ENCODE peak calls at places on chromosomes 6 and 20, in nine cellular contexts. C, H, B, T, W, U, L, G and S are unnamed samples.

GRCh38 chr6:149840345-149841075 is 23.6 kb downstream of the LRP11 start:
- DNase-seq in H (peak), W (peak), T (peak), B (peak), L (peak), U (peak), G (no peak), C (peak), S (no peak)

GRCh38 chr20:47810686-47811347 is 25.5 kb upstream of the SULF2 start:
- DNase-seq in W (no peak), T (no peak), U (no peak), G (no peak), L (no peak), C (no peak), H (no peak), B (no peak), S (no peak)

GRCh38 chr6:37547564-37548061 is 47.9 kb upstream of the CCDC167 start:
- DNase-seq in B (no peak), G (no peak), C (no peak), T (peak), W (peak), L (peak), U (no peak), H (peak), S (no peak)

GRCh38 chr20:44701889-44702288 is 13.3 kb upstream of the CCN5 start:
- DNase-seq in G (no peak), H (no peak), B (no peak), W (no peak), T (no peak), U (no peak), L (no peak), C (no peak), S (no peak)

GRCh38 chr20:52031574-52032303 is 159.8 kb downstream of the ZFP64 start:
- DNase-seq in L (peak), G (no peak), H (no peak), C (no peak), B (no peak), T (peak), W (no peak), U (no peak), S (no peak)

GRCh38 chr20:50655325-50655880 is 35.9 kb downstream of the RIPOR3 start:
- DNase-seq in G (no peak), L (no peak), T (no peak), B (no peak), H (no peak), C (no peak), W (no peak), U (no peak), S (no peak)

GRCh38 chr6:156877126-156877863 is 100.1 kb downstream of the ARID1B start:
- DNase-seq in B (no peak), C (no peak), H (no peak), U (no peak), L (no peak), W (no peak), T (no peak), G (no peak), S (no peak)

GRCh38 chr6:30840922-30841643 is 43.2 kb upstream of the DDR1 start:
- DNase-seq in W (no peak), G (no peak), U (no peak), B (no peak), C (no peak), L (no peak), T (no peak), H (no peak), S (no peak)

GRCh38 chr6:157761331-157761921 is 61.6 kb upstream of the SNX9 start:
- DNase-seq in H (no peak), C (no peak), B (no peak), L (peak), U (no peak), W (peak), G (peak), T (peak), S (no peak)

GRCh38 chr6:112203577-112204349 is 50.6 kb downstream of the LAMA4 start:
- DNase-seq in B (no peak), C (no peak), G (no peak), H (no peak), T (no peak), L (no peak), W (peak), U (no peak), S (no peak)

GRCh38 chr6:107511410-107512070 is 21.6 kb downstream of the SOBP start:
- DNase-seq in C (no peak), H (no peak), L (no peak), G (no peak), T (no peak), B (peak), U (no peak), W (no peak), S (no peak)

GRCh38 chr6:28802417-28803336 is 121.1 kb downstream of the TRIM27 start:
- DNase-seq in T (no peak), L (no peak), G (no peak), U (no peak), H (no peak), C (peak), B (peak), W (peak), S (no peak)

GRCh38 chr6:164247106-164247505 is 832.6 kb downstream of the QKI start:
- DNase-seq in W (no peak), G (no peak), L (no peak), C (no peak), H (peak), U (no peak), B (no peak), T (no peak), S (no peak)

GRCh38 chr6:5461365-5461764 is 200.1 kb downstream of the FARS2 start:
- DNase-seq in H (no peak), L (no peak), U (no peak), B (no peak), W (no peak), C (no peak), T (no peak), G (no peak), S (no peak)

GRCh38 chr20:43767686-43768474 is 41.1 kb upstream of the GTSF1L start:
- DNase-seq in W (peak), T (no peak), H (peak), B (no peak), G (no peak), U (no peak), C (no peak), L (no peak), S (no peak)

GRCh38 chr20:44142416-44142815 is 44.6 kb downstream of the JPH2 start:
- DNase-seq in B (no peak), G (no peak), T (no peak), W (no peak), H (no peak), C (no peak), U (no peak), L (no peak), S (no peak)

GRCh38 chr20:50821994-50822393 is 27.1 kb downstream of the BCAS4 start:
- DNase-seq in B (no peak), C (no peak), W (no peak), G (no peak), H (no peak), T (no peak), L (no peak), U (no peak), S (no peak)

GRCh38 chr6:166112580-166112979 is 55.1 kb downstream of the TBXT start:
- DNase-seq in G (no peak), B (no peak), W (peak), L (no peak), C (no peak), U (no peak), T (no peak), H (peak), S (no peak)